ENCODE peak calls at places on chromosomes 4 and X, in four cellular contexts. N, V, B and D are unnamed samples.

GRCh38 chr4:22268350-22269025 is 247.4 kb downstream of the ADGRA3 start:
- DNase-seq in V (no peak), N (no peak), B (no peak), D (no peak)

GRCh38 chr4:337932-338758 is 531 bp downstream of the ZNF141 start:
- DNase-seq in B (peak), V (no peak), N (peak), D (no peak)

GRCh38 chr4:53805291-53805690 is 214.0 kb upstream of the LNX1 start:
- DNase-seq in B (no peak), N (no peak), V (no peak), D (no peak)

GRCh38 chr4:155391932-155392331 is 15.2 kb upstream of the MAP9 start:
- DNase-seq in B (no peak), N (no peak), V (no peak), D (no peak)

GRCh38 chrX:18160369-18160768 is 60.3 kb downstream of the BEND2 start:
- DNase-seq in V (no peak), B (no peak), N (no peak), D (no peak)

GRCh38 chrX:25007059-25008053 is 8.4 kb downstream of the ARX start:
- DNase-seq in V (no peak), B (no peak), N (no peak), D (no peak)

GRCh38 chr4:189804884-189805283 is 135.8 kb upstream of the FRG1 start:
- DNase-seq in N (no peak), V (no peak), B (no peak), D (no peak)

GRCh38 chr4:5890063-5890727 is 2.7 kb downstream of the CRMP1 start:
- DNase-seq in N (no peak), B (no peak), V (no peak), D (no peak)

GRCh38 chr4:10181745-10182445 is 65.3 kb upstream of the WDR1 start:
- DNase-seq in N (no peak), B (no peak), V (no peak), D (no peak)

GRCh38 chrX:120517936-120518335 is 42.8 kb downstream of the CUL4B start:
- DNase-seq in B (no peak), N (no peak), V (no peak), D (no peak)

GRCh38 chr4:76206222-76206942 is 7.2 kb downstream of the SCARB2 start:
- DNase-seq in V (no peak), N (no peak), B (no peak), D (no peak)

GRCh38 chr4:41258783-41259182 is 2.1 kb downstream of the UCHL1 start:
- DNase-seq in V (no peak), B (no peak), N (peak), D (no peak)

GRCh38 chrX:118189628-118190027 is 73.0 kb upstream of the KLHL13 start:
- DNase-seq in N (no peak), B (no peak), V (no peak), D (no peak)